ENCODE peak calls at places on chromosomes 7 and 10, in eight cellular contexts. Q is fibroblast of villous mesenchyme, T is HFF-Myc, Y is prostate gland, N is fibroblast of lung, Z is neural crest cell, L is B cell, S is kidney. U is an unnamed sample.
A peak's percentile ranks its signal among the peaks of the same experiment; 100 is the strongest.

GRCh38 chr10:78863121-78863520 is 205.6 kb upstream of the ZMIZ1 start:
- DNase-seq in Q (no peak), T (no peak), Y (no peak), N (no peak), Z (no peak), L (no peak), S (no peak), U (no peak)

GRCh38 chr7:29485376-29486190 is 78.1 kb upstream of the PRR15 start:
- DNase-seq in Q (no peak), T (no peak), Y (no peak), N (no peak), Z (no peak), L (no peak), S (no peak), U (no peak)

GRCh38 chr7:26410156-26410555 is 118.5 kb downstream of the SNX10 start:
- DNase-seq in Q (no peak), T (no peak), Y (no peak), N (no peak), Z (no peak), L (no peak), S (no peak), U (no peak)

GRCh38 chr7:121282129-121282528 is 46.7 kb upstream of the WNT16 start:
- DNase-seq in Q (no peak), T (no peak), Y (no peak), N (no peak), Z (no peak), L (no peak), S (no peak), U (no peak)

GRCh38 chr10:92436611-92437010 is 137.3 kb downstream of the IDE start:
- DNase-seq in Q (no peak), T (no peak), Y (no peak), N (no peak), Z (no peak), L (no peak), S (no peak), U (no peak)

GRCh38 chr7:141208539-141208938 is 134.7 kb downstream of the TMEM178B start:
- DNase-seq in Q (no peak), T (no peak), Y (no peak), N (no peak), Z (no peak), L (no peak), S (peak; percentile 76), U (no peak)

GRCh38 chr7:144584741-144585140 is 181.2 kb upstream of the NOBOX start:
- DNase-seq in Q (no peak), T (no peak), Y (no peak), N (no peak), Z (no peak), L (no peak), S (no peak), U (no peak)

GRCh38 chr10:49303711-49304110 is 4.7 kb downstream of the C10orf71 start:
- DNase-seq in Q (no peak), T (no peak), Y (no peak), N (no peak), Z (no peak), L (no peak), S (no peak), U (no peak)

GRCh38 chr10:71971311-71971731 is 7.1 kb downstream of the CHST3 start:
- DNase-seq in Q (no peak), T (no peak), Y (peak; percentile 44), N (no peak), Z (no peak), L (no peak), S (no peak), U (no peak)

GRCh38 chr10:14608381-14609001 is 166.2 kb downstream of the FAM107B start:
- DNase-seq in Q (no peak), T (no peak), Y (no peak), N (no peak), Z (no peak), L (peak; percentile 80), S (no peak), U (no peak)

GRCh38 chr10:44311563-44311905 is 73.4 kb downstream of the CXCL12 start:
- DNase-seq in Q (no peak), T (no peak), Y (no peak), N (no peak), Z (no peak), L (no peak), S (no peak), U (no peak)

GRCh38 chr7:100804681-100805431 is 22.5 kb downstream of the EPHB4 start:
- DNase-seq in Q (peak; percentile 63), T (no peak), Y (peak; percentile 43), N (no peak), Z (no peak), L (no peak), S (no peak), U (no peak)

GRCh38 chr7:129343099-129343700 is 91.0 kb upstream of the STRIP2 start:
- DNase-seq in Q (peak; percentile 55), T (peak; percentile 33), Y (peak; percentile 20), N (peak; percentile 39), Z (no peak), L (peak; percentile 48), S (no peak), U (no peak)

GRCh38 chr10:43342279-43343125 is 28.9 kb upstream of the FXYD4 start:
- DNase-seq in Q (no peak), T (no peak), Y (no peak), N (no peak), Z (no peak), L (no peak), S (peak; percentile 72), U (no peak)

GRCh38 chr10:79131730-79132644 is 63.2 kb downstream of the ZMIZ1 start:
- DNase-seq in Q (no peak), T (no peak), Y (no peak), N (no peak), Z (no peak), L (no peak), S (no peak), U (no peak)

DNA sequence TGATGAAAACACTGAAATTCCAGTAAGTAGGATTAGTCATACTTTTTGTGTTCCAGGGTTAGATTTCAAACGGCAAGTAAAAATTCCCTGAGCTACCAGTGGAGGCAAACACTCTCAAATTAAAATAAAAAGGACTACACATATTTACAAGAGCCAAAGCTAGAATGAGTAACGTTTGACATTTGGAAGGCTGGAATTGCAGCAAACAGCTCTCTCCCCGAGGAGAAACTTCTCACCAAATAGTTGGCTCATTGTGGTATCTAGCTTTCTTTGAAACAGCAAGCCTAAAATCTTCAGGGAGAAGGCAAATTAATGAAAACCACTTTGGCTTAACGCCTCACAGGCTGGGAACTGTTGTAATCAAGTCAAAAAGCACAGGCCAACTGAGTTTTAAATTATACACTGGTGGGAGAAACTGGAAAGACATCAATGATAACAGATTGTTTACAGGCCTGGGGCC is 288.3 kb downstream of the SNX13 start:
- DNase-seq in Q (peak; percentile 79), T (peak; percentile 67), Y (no peak), N (peak; percentile 92), Z (no peak), L (no peak), S (no peak), U (no peak)
- TF ChIP-seq CTCF in Q (peak; percentile 20), T (no peak), Y (peak; percentile 5), N (peak; percentile 56), Z (no peak), L (no peak), S (no peak), U (no peak)

DNA sequence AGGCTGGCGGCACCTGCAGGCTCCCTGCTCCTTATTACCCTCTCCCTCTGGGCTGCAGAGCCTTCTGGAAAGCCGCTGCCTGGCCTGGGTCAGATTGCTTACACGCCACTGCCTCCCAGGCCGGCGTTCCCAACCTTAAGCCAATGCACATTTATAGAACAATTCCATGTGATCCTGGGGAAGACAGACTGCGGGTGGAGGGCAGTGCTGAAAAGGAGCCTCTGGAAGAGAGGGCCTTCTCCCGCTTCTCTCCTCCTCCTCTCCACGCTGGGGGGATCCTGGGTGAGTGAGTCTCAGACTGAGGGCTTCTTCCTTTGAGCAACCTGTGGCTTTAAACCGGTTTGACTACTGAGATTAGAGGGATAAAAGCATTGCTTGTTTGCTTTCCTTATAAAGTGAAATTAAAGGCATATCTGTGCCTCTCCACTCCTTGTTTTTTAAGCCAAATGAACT is 5.5 kb downstream of the TACC2 start:
- DNase-seq in Q (no peak), T (no peak), Y (peak; percentile 79), N (peak; percentile 8), Z (no peak), L (no peak), S (no peak), U (peak; percentile 23)
- TF ChIP-seq CTCF in Q (no peak), T (no peak), Y (peak; percentile 32), N (no peak), Z (no peak), L (no peak), S (no peak), U (no peak)

GRCh38 chr7:594920-595620 is 75.4 kb upstream of the PDGFA start:
- DNase-seq in Q (no peak), T (no peak), Y (no peak), N (no peak), Z (no peak), L (no peak), S (no peak), U (no peak)
- TF ChIP-seq CTCF in Q (no peak), T (no peak), Y (no peak), N (no peak), Z (no peak), L (no peak), S (no peak), U (no peak)

GRCh38 chr7:46658281-46658680 is 737.2 kb upstream of the IGFBP3 start:
- DNase-seq in Q (no peak), T (no peak), Y (no peak), N (peak; percentile 55), Z (no peak), L (no peak), S (no peak), U (no peak)

GRCh38 chr7:46653848-46654247 is 732.8 kb upstream of the IGFBP3 start:
- DNase-seq in Q (no peak), T (no peak), Y (no peak), N (no peak), Z (no peak), L (no peak), S (no peak), U (no peak)

GRCh38 chr7:46652317-46652716 is 731.2 kb upstream of the IGFBP3 start:
- DNase-seq in Q (no peak), T (no peak), Y (no peak), N (no peak), Z (no peak), L (no peak), S (no peak), U (no peak)

GRCh38 chr7:46651561-46652088 is 730.6 kb upstream of the IGFBP3 start:
- DNase-seq in Q (no peak), T (no peak), Y (no peak), N (no peak), Z (no peak), L (no peak), S (no peak), U (no peak)

DNA sequence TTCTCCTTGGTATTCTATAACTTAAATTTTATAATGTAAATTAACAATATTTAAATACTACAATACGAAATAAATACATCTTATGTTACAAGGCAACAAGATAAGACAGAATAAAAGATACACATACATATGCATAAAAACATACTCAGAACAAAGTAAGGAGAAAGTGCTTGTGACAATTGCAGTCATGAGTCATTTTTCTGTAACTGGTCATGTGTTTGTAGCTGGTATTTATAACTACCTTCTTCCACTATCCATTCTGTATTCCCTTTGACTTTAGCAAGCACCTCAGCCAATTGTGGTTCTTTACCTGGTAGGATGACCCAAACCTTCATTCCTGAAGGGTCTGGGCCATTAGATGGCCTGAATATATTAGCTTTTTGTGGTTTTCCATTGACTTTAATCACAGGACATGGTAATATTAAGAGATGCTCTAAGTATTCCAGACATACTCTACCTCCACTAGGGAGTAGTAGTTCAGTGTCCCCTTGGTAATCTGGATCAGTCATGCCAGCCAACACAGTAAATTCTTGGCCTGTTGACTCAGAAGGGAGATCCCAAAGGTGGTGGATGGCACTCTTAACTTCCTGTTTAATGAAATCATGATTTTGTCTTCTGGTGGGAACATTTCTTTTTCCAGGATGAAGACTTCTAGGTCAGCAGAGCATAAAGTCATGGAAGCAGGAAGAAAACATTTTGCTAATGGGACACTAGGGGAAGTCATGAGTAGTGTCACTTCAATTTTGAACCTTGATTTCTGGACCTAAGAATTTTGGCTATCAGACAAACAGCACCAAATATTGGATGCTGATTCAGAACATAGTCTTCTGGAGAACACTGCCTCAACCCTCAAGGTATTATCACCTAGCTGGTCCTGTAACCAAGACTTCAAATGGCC is 733.7 kb upstream of the IGFBP3 start:
- DNase-seq in Q (no peak), T (no peak), Y (no peak), N (peak; percentile 31), Z (no peak), L (no peak), S (no peak), U (no peak)
- TF ChIP-seq CTCF in Q (no peak), T (no peak), Y (no peak), N (no peak), Z (no peak), L (no peak), S (no peak), U (no peak)